ENCODE peak calls at places on chromosomes 11 and 22, in ten cellular contexts. P is PC-3, A is OCI-LY7, F is RWPE1, C is ovary, T is GM23338, X is hepatocyte, S is A549, E is endothelial cell of umbilical vein, W is psoas muscle. O is an unnamed sample.

GRCh38 chr11:297666-298405 is 1.5 kb downstream of the IFITM5 start:
- DNase-seq in P (no peak), A (no peak), F (no peak), C (no peak), T (no peak), X (no peak), S (no peak), E (no peak), W (peak; percentile 23), O (no peak)

GRCh38 chr11:102614485-102614884 is 10.6 kb downstream of the MMP20 start:
- DNase-seq in P (peak; percentile 35), A (peak; percentile 23), F (peak; percentile 3), C (no peak), T (peak; percentile 26), X (no peak), S (peak; percentile 52), E (no peak), W (no peak), O (peak; percentile 17)

GRCh38 chr11:7651140-7651551 is 22.2 kb downstream of the CYB5R2 start:
- DNase-seq in P (peak; percentile 55), A (no peak), F (no peak), C (no peak), T (no peak), X (no peak), S (no peak), E (no peak), W (no peak), O (no peak)

GRCh38 chr11:14448229-14448628 is 51.4 kb downstream of the COPB1 start:
- DNase-seq in P (peak; percentile 46), A (no peak), F (no peak), C (no peak), T (no peak), X (no peak), S (no peak), E (no peak), W (no peak), O (no peak)

GRCh38 chr11:84924290-84924689 is 702.9 kb downstream of the DLG2 start:
- DNase-seq in P (no peak), A (no peak), F (no peak), C (no peak), T (no peak), X (no peak), S (no peak), E (no peak), W (no peak), O (no peak)

GRCh38 chr11:120674537-120674936 is 163.0 kb downstream of the GRIK4 start:
- DNase-seq in P (no peak), A (no peak), F (no peak), C (no peak), T (no peak), X (peak; percentile 75), S (no peak), E (no peak), W (no peak), O (no peak)

GRCh38 chr11:130652671-130653335 is 204.4 kb downstream of the ADAMTS15 start:
- DNase-seq in P (no peak), A (no peak), F (no peak), C (peak; percentile 53), T (no peak), X (peak; percentile 62), S (no peak), E (no peak), W (peak; percentile 79), O (peak; percentile 23)

GRCh38 chr22:43011079-43011478 is 3.9 kb downstream of the PACSIN2 start:
- DNase-seq in P (no peak), A (no peak), F (no peak), C (no peak), T (peak; percentile 75), X (peak; percentile 49), S (no peak), E (no peak), W (no peak), O (no peak)

GRCh38 chr22:23557036-23557435 is 23.1 kb downstream of the IGLL1 start:
- DNase-seq in P (no peak), A (no peak), F (no peak), C (no peak), T (no peak), X (no peak), S (no peak), E (no peak), W (no peak), O (no peak)

GRCh38 chr11:65354265-65355012 is at the start of gene TIGD3:
- DNase-seq in P (peak; percentile 98), A (peak; percentile 98), F (peak; percentile 99), C (peak; percentile 98), T (peak; percentile 99), X (peak; percentile 98), S (peak; percentile 93), E (peak; percentile 98), W (peak; percentile 98), O (peak; percentile 99)

GRCh38 chr11:76808158-76808557 is 25.0 kb downstream of the TSKU start:
- DNase-seq in P (no peak), A (no peak), F (no peak), C (no peak), T (no peak), X (no peak), S (no peak), E (no peak), W (no peak), O (no peak)

GRCh38 chr11:43557553-43558031 is 122.9 kb upstream of the HSD17B12 start:
- DNase-seq in P (peak; percentile 21), A (no peak), F (no peak), C (no peak), T (peak; percentile 67), X (no peak), S (no peak), E (no peak), W (no peak), O (peak; percentile 56)
- TF ChIP-seq CTCF in P (peak; percentile 41), A (peak; percentile 56), F (no peak), C (no peak), T (peak; percentile 32), X (peak; percentile 44), S (no peak), E (no peak), W (peak; percentile 19), O (peak; percentile 61)

GRCh38 chr11:74697722-74698121 is 33.5 kb downstream of the CHRDL2 start:
- DNase-seq in P (no peak), A (no peak), F (no peak), C (no peak), T (no peak), X (no peak), S (no peak), E (no peak), W (no peak), O (no peak)

GRCh38 chr11:74695705-74696280 is 35.4 kb downstream of the CHRDL2 start:
- DNase-seq in P (no peak), A (no peak), F (no peak), C (no peak), T (peak; percentile 60), X (no peak), S (no peak), E (no peak), W (no peak), O (no peak)

GRCh38 chr11:74694536-74694935 is 36.7 kb downstream of the CHRDL2 start:
- DNase-seq in P (peak; percentile 81), A (no peak), F (peak; percentile 52), C (no peak), T (no peak), X (no peak), S (no peak), E (no peak), W (no peak), O (no peak)

GRCh38 chr11:74696932-74697687 is 34.1 kb downstream of the CHRDL2 start:
- DNase-seq in P (no peak), A (no peak), F (peak; percentile 57), C (peak; percentile 86), T (peak; percentile 73), X (peak; percentile 76), S (peak; percentile 85), E (peak; percentile 73), W (peak; percentile 85), O (no peak)

GRCh38 chr11:74696488-74696887 is 34.7 kb downstream of the CHRDL2 start:
- DNase-seq in P (no peak), A (no peak), F (no peak), C (peak; percentile 37), T (no peak), X (no peak), S (peak; percentile 43), E (no peak), W (peak; percentile 41), O (no peak)
- H3K27ac ChIP-seq in P (no peak overlapping the region), A (no peak overlapping the region), F (peak overlapping the region; percentile 6), C (peak overlapping the region; percentile 47), T (no peak overlapping the region), X (peak overlapping the region; percentile 71), S (peak overlapping the region; percentile 88), E (no peak overlapping the region), W (peak overlapping the region; percentile 79), O (no peak overlapping the region)

DNA sequence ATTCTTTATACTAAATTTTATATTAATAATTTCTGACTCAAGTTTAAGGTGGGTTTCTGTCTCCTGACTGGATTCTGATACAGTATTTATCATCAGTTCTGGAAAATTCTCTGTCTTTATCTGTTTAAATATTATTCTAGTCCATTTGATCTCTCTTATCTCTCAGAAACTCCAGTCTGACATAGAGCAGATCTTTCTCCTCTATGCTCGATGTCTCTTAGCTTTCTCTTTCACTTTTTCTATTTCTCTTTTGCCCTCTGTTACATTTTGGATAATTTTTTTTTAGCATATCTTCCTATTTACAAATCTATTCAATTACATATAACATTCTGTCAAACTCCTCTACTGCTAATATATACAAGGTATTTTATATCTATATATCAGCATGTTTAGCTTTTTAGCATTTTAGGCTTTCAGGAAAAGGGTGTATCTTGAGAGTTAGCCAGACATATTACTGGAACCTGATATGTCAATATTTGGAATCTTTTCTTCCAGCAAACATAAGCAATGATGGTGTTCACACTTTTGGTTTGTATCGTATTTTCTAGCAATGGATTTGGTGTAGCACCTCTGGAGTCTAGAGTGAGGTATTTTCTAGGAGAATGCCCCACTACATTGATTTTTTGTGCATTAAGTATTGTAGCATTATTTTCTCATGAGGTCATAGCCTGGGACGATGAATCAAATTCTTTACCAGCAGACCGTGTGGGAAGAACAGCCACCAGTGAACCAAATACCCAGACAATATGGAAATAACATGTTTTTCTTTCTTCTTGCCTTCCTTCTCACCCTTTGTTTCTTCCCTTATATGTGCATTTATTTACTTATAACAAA is 4.1 kb upstream of the NNMT start:
- DNase-seq in P (peak; percentile 70), A (no peak), F (peak; percentile 31), C (no peak), T (no peak), X (no peak), S (peak; percentile 79), E (peak; percentile 94), W (no peak), O (no peak)
- TF ChIP-seq CTCF in P (no peak), A (no peak), F (no peak), C (no peak), T (no peak), X (no peak), S (no peak), E (no peak), W (no peak), O (no peak)

DNA sequence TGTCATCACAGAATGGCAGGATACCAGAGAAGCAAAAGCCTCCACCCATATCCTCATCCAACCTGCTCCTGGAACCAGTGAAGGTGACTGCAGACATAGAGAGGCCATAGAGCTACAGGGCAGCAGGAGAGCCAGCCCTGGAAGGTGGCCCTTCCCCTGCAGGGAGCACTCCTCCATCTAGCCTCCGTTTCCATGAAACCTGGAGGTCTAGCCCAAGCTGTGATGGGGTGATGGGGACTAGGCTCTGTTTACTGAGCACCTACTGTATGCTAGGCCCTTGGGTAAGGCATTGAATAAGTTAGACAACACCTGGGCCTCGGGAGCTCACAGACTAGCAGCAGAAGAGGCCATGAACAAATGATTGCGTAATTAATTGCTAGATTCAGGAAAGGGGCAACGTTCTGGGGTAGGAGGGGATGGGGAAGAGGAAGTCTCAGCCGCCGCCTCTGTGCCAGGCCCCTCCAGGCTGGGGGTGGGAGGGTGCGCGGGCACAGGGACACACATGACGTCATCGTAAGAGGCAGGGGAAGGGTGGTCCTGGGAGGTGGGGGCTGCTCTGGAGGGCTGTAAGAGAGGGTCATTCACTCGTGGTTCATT is 784 bp upstream of the SYNGR1 start:
- DNase-seq in P (no peak), A (no peak), F (no peak), C (peak; percentile 43), T (no peak), X (peak; percentile 35), S (no peak), E (no peak), W (no peak), O (peak; percentile 37)
- H3K27ac ChIP-seq in P (no peak overlapping the region), A (peak overlapping the region; percentile 68), F (no peak overlapping the region), C (peak overlapping the region; percentile 88), T (no peak overlapping the region), X (peak overlapping the region; percentile 56), S (peak overlapping the region; percentile 98), E (no peak overlapping the region), W (no peak overlapping the region), O (peak overlapping the region; percentile 45)